ENCODE peak calls at places on chromosomes 4 and X, in five cellular contexts. I, Q, B, F and E are unnamed samples.

GRCh38 chrX:45992402-45993123 is 552.7 kb downstream of the ZNF674 start:
- DNase-seq in I (no peak), Q (no peak), B (no peak), F (no peak), E (no peak)

GRCh38 chr4:123244233-123244632 is 152.4 kb upstream of the SPRY1 start:
- DNase-seq in I (no peak), Q (no peak), B (peak; percentile 60), F (peak; percentile 30), E (no peak)

GRCh38 chr4:143384381-143384994 is 47.8 kb downstream of the GAB1 start:
- DNase-seq in I (no peak), Q (no peak), B (no peak), F (no peak), E (no peak)

GRCh38 chrX:42776195-42776594 is 1.8 kb downstream of the PPP1R2C start:
- DNase-seq in I (no peak), Q (no peak), B (no peak), F (no peak), E (no peak)

GRCh38 chr4:1171306-1172227 is 816 bp downstream of the SPON2 start:
- DNase-seq in I (no peak), Q (peak; percentile 21), B (no peak), F (no peak), E (no peak)

GRCh38 chrX:8484360-8484759 is 19.7 kb downstream of the VCX3B start:
- DNase-seq in I (no peak), Q (no peak), B (no peak), F (no peak), E (no peak)

GRCh38 chr4:123418486-123418931 is 21.9 kb downstream of the SPRY1 start:
- DNase-seq in I (no peak), Q (no peak), B (no peak), F (peak; percentile 43), E (no peak)

GRCh38 chr4:141636771-141637460 is 533 bp downstream of the IL15 start:
- DNase-seq in I (peak; percentile 18), Q (peak; percentile 41), B (no peak), F (peak; percentile 58), E (peak; percentile 20)

GRCh38 chr4:182265881-182266280 is 22.7 kb downstream of the TENM3 start:
- DNase-seq in I (peak; percentile 13), Q (no peak), B (no peak), F (no peak), E (no peak)

GRCh38 chrX:16931371-16931770 is 15.1 kb upstream of the REPS2 start:
- DNase-seq in I (no peak), Q (no peak), B (no peak), F (no peak), E (no peak)

GRCh38 chr4:33661636-33662035 is 2582.7 kb downstream of the ARAP2 start:
- DNase-seq in I (no peak), Q (no peak), B (no peak), F (no peak), E (no peak)

GRCh38 chr4:6549445-6549844 is 25.5 kb upstream of the MAN2B2 start:
- DNase-seq in I (no peak), Q (no peak), B (no peak), F (no peak), E (no peak)

GRCh38 chr4:75432683-75433082 is 81.5 kb downstream of the RCHY1 start:
- DNase-seq in I (peak; percentile 21), Q (no peak), B (no peak), F (no peak), E (peak; percentile 4)

GRCh38 chr4:158796370-158797140 is 27.7 kb downstream of the FNIP2 start:
- DNase-seq in I (no peak), Q (no peak), B (no peak), F (no peak), E (no peak)

GRCh38 chr4:169189372-169189771 is 81.4 kb downstream of the SH3RF1 start:
- DNase-seq in I (no peak), Q (no peak), B (no peak), F (no peak), E (no peak)

GRCh38 chr4:140755811-140756291 is 334 bp downstream of the TBC1D9 start:
- DNase-seq in I (no peak), Q (peak; percentile 59), B (peak; percentile 11), F (peak; percentile 63), E (peak; percentile 14)

GRCh38 chrX:106917830-106918500 is 2.2 kb upstream of the CLDN2 start:
- DNase-seq in I (peak; percentile 88), Q (peak; percentile 26), B (no peak), F (no peak), E (peak; percentile 52)

GRCh38 chrX:150680974-150681373 is 12.2 kb upstream of the MTMR1 start:
- DNase-seq in I (peak; percentile 8), Q (peak; percentile 23), B (no peak), F (no peak), E (no peak)

GRCh38 chr4:178632415-178632814 is 1190.2 kb upstream of the AGA start:
- DNase-seq in I (no peak), Q (no peak), B (no peak), F (no peak), E (no peak)

GRCh38 chrX:15619053-15619772 is 18.5 kb upstream of the ACE2 start:
- DNase-seq in I (peak; percentile 76), Q (no peak), B (no peak), F (no peak), E (no peak)

GRCh38 chr4:3498901-3499510 is 33.2 kb downstream of the LRPAP1 start:
- DNase-seq in I (no peak), Q (no peak), B (no peak), F (no peak), E (no peak)

GRCh38 chr4:635851-636627 is 10.7 kb downstream of the PDE6B start:
- DNase-seq in I (no peak), Q (no peak), B (no peak), F (no peak), E (no peak)

GRCh38 chrX:85052636-85053343 is 49.1 kb downstream of the APOOL start:
- DNase-seq in I (peak; percentile 15), Q (no peak), B (no peak), F (no peak), E (no peak)

GRCh38 chr4:81870275-81870674 is 398.6 kb upstream of the RASGEF1B start:
- DNase-seq in I (no peak), Q (no peak), B (no peak), F (no peak), E (no peak)

GRCh38 chr4:102778720-102779119 is 18.0 kb upstream of the MANBA start:
- DNase-seq in I (no peak), Q (peak; percentile 45), B (no peak), F (peak; percentile 72), E (no peak)

GRCh38 chr4:185504098-185505047 is 30.9 kb downstream of the PDLIM3 start:
- DNase-seq in I (peak; percentile 74), Q (peak; percentile 29), B (peak; percentile 11), F (peak; percentile 63), E (no peak)

GRCh38 chr4:143586080-143586479 is 72.6 kb downstream of the SMARCA5 start:
- DNase-seq in I (no peak), Q (no peak), B (no peak), F (no peak), E (no peak)

GRCh38 chr4:34486964-34487363 is 1757.3 kb downstream of the ARAP2 start:
- DNase-seq in I (no peak), Q (no peak), B (no peak), F (no peak), E (no peak)

GRCh38 chr4:71498002-71498401 is 159.2 kb downstream of the SLC4A4 start:
- DNase-seq in I (no peak), Q (no peak), B (no peak), F (no peak), E (no peak)

GRCh38 chrX:103310592-103311400 is at the start of gene BEX2:
- DNase-seq in I (peak; percentile 40), Q (peak; percentile 88), B (peak; percentile 12), F (peak; percentile 86), E (peak; percentile 27)

GRCh38 chr4:89684536-89684935 is 152.4 kb downstream of the SNCA start:
- DNase-seq in I (no peak), Q (no peak), B (no peak), F (no peak), E (no peak)

GRCh38 chr4:87419578-87420249 is 2.7 kb upstream of the NUDT9 start:
- DNase-seq in I (no peak), Q (no peak), B (no peak), F (no peak), E (no peak)

GRCh38 chrX:140432328-140433025 is 72.4 kb downstream of the SOX3 start:
- DNase-seq in I (no peak), Q (peak; percentile 70), B (no peak), F (peak; percentile 38), E (no peak)

DNA sequence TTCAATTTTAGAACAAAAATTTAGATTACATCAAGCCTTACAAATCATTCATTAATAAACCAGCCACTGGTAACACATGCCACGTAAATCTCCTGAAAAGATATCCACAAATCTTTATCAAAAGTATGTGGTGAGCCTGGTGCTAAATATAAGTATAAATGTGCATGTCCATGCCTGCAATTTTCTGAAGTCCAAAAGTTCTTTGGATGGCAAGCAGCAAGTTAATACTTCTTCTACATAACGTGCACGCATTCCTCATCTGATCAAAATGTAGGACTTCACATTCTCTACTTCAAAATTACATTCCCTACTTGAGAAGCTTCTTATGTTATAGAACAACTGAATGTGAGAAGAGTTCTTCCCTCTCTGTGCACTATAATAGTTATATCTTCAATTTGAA is 49.8 kb downstream of the HHIP start:
- DNase-seq in I (no peak), Q (no peak), B (no peak), F (no peak), E (no peak)
- TF ChIP-seq POLR2A in I (no peak), Q (no peak), B (no peak), F (no peak), E (no peak)

GRCh38 chr4:54657556-54658313 is at the start of gene KIT:
- DNase-seq in I (no peak), Q (peak; percentile 26), B (no peak), F (peak; percentile 57), E (peak; percentile 38)
- TF ChIP-seq POLR2A in I (no peak), Q (no peak), B (no peak), F (no peak), E (peak; percentile 72)

GRCh38 chr4:79886557-79886956 is 186.5 kb downstream of the ANTXR2 start:
- DNase-seq in I (no peak), Q (no peak), B (no peak), F (no peak), E (no peak)
- TF ChIP-seq POLR2A in I (no peak), Q (no peak), B (no peak), F (no peak), E (no peak)

GRCh38 chrX:40012039-40012799 is 85.5 kb downstream of the BCOR start:
- DNase-seq in I (no peak), Q (peak; percentile 18), B (peak; percentile 24), F (peak; percentile 45), E (no peak)
- TF ChIP-seq POLR2A in I (no peak), Q (no peak), B (no peak), F (no peak), E (no peak)

GRCh38 chr4:43853565-43854345 is 594.9 kb downstream of the KCTD8 start:
- DNase-seq in I (no peak), Q (no peak), B (no peak), F (no peak), E (no peak)
- TF ChIP-seq POLR2A in I (no peak), Q (no peak), B (no peak), F (no peak), E (no peak)

GRCh38 chrX:41265615-41266014 is 68.3 kb upstream of the DDX3X start:
- DNase-seq in I (no peak), Q (no peak), B (peak; percentile 6), F (no peak), E (no peak)
- TF ChIP-seq POLR2A in I (no peak), Q (no peak), B (no peak), F (no peak), E (no peak)